ENCODE peak calls at places on chromosomes 3 and 15, in five cellular contexts. Q is RPMI7951; S is GM10248; M is cardiac septum; B is stimulated activated CD4-positive, alpha-beta T cell treated with anti-CD3 and anti-CD28 coated beads, TNF-alpha, amount 100 ng/mL, for 24 hours. P is an unnamed sample.

GRCh38 chr3:101574388-101575156 is 592 bp downstream of the PCNP start:
- DNase-seq in M (no peak), Q (peak; percentile 71), B (peak; percentile 15), S (no peak), P (peak; percentile 42)

GRCh38 chr15:39908186-39908585 is 11.9 kb downstream of the GPR176 start:
- DNase-seq in S (no peak), B (no peak), Q (peak; percentile 90), M (no peak), P (no peak)

GRCh38 chr3:194283218-194284006 is 67.7 kb downstream of the CPN2 start:
- DNase-seq in Q (no peak), S (no peak), B (no peak), M (peak; percentile 58), P (no peak)

GRCh38 chr15:40291088-40291574 is 8.3 kb upstream of the ANKRD63 start:
- DNase-seq in B (no peak), Q (peak; percentile 71), S (no peak), M (no peak), P (no peak)

GRCh38 chr3:195697582-195698324 is 23.0 kb upstream of the MUC20 start:
- DNase-seq in M (peak; percentile 69), Q (peak; percentile 87), S (no peak), B (no peak), P (no peak)

GRCh38 chr3:139339219-139339906 is 4.5 kb upstream of the MRPS22 start:
- DNase-seq in B (no peak), Q (peak; percentile 90), M (no peak), S (no peak), P (no peak)

GRCh38 chr3:156421534-156421933 is 133.4 kb downstream of the SSR3 start:
- DNase-seq in M (no peak), Q (no peak), S (no peak), B (no peak), P (no peak)

GRCh38 chr3:22542311-22542710 is 660.8 kb upstream of the UBE2E2 start:
- DNase-seq in M (no peak), Q (peak; percentile 10), B (no peak), S (no peak), P (no peak)

GRCh38 chr15:45863881-45864580 is 229.2 kb downstream of the SQOR start:
- DNase-seq in B (no peak), Q (peak; percentile 50), M (no peak), S (no peak), P (no peak)

GRCh38 chr3:37935756-37936666 is 54.6 kb upstream of the VILL start:
- DNase-seq in B (no peak), S (no peak), M (no peak), Q (peak; percentile 99), P (no peak)

GRCh38 chr3:101466465-101467309 is 46.3 kb downstream of the SENP7 start:
- DNase-seq in Q (no peak), M (no peak), S (no peak), B (no peak), P (no peak)

GRCh38 chr3:25648925-25649828 is 15.5 kb downstream of the TOP2B start:
- DNase-seq in S (no peak), M (no peak), B (no peak), Q (no peak), P (no peak)

GRCh38 chr3:14411988-14412387 is 9.6 kb downstream of the SLC6A6 start:
- DNase-seq in S (no peak), Q (no peak), B (no peak), M (no peak), P (no peak)

GRCh38 chr3:42905740-42906084 is 230 bp upstream of the ZNF662 start:
- DNase-seq in B (no peak), Q (no peak), S (no peak), M (no peak), P (no peak)

GRCh38 chr3:36704280-36704679 is 60.1 kb downstream of the DCLK3 start:
- DNase-seq in B (no peak), S (no peak), Q (no peak), M (no peak), P (no peak)

GRCh38 chr3:8579943-8580342 is 64.7 kb downstream of the SSUH2 start:
- DNase-seq in B (no peak), M (no peak), Q (no peak), S (no peak), P (no peak)

GRCh38 chr3:194732617-194733016 is 46.9 kb downstream of the FAM43A start:
- DNase-seq in M (no peak), B (no peak), Q (no peak), S (no peak), P (no peak)

P was measured in GM13977.